ENCODE peak calls at places on chromosomes 16 and 17, in six cellular contexts. N is gastrocnemius medialis, H is GM12878, I is IMR-90, M is stomach, Y is A549. T is an unnamed sample.
A peak's percentile ranks its signal among the peaks of the same experiment; 100 is the strongest.

GRCh38 chr17:45147102-45147580 is 1.1 kb upstream of the HEXIM1 start:
- DNase-seq in N (peak; percentile 67), H (no peak), I (peak; percentile 62), M (peak; percentile 66), Y (no peak), T (no peak)

GRCh38 chr16:19165101-19165500 is 2.9 kb upstream of the SYT17 start:
- DNase-seq in N (no peak), H (no peak), I (no peak), M (no peak), Y (peak; percentile 75), T (no peak)

GRCh38 chr16:46715769-46716305 is 26.4 kb downstream of the ORC6 start:
- DNase-seq in N (peak; percentile 69), H (no peak), I (no peak), M (no peak), Y (no peak), T (no peak)

GRCh38 chr16:48556210-48556912 is 53.6 kb downstream of the N4BP1 start:
- DNase-seq in N (no peak), H (no peak), I (no peak), M (no peak), Y (no peak), T (no peak)

GRCh38 chr16:79217375-79218011 is 383.0 kb downstream of the MAF start:
- DNase-seq in N (no peak), H (no peak), I (no peak), M (no peak), Y (no peak), T (no peak)

GRCh38 chr17:44546711-44547606 is 10.3 kb upstream of the FZD2 start:
- DNase-seq in N (no peak), H (no peak), I (peak; percentile 73), M (no peak), Y (no peak), T (no peak)

GRCh38 chr16:79767597-79768280 is 167.2 kb upstream of the MAF start:
- DNase-seq in N (no peak), H (no peak), I (no peak), M (peak; percentile 40), Y (peak; percentile 24), T (peak; percentile 29)

GRCh38 chr16:81624718-81625543 is 154.2 kb upstream of the PLCG2 start:
- DNase-seq in N (no peak), H (no peak), I (no peak), M (no peak), Y (no peak), T (no peak)

GRCh38 chr16:23355106-23355670 is 53.1 kb downstream of the SCNN1B start:
- DNase-seq in N (no peak), H (no peak), I (no peak), M (no peak), Y (no peak), T (no peak)

GRCh38 chr17:58302919-58303551 is 22.3 kb upstream of the MPO start:
- DNase-seq in N (no peak), H (no peak), I (no peak), M (peak; percentile 14), Y (no peak), T (peak; percentile 8)

GRCh38 chr16:89122322-89122831 is 28.7 kb downstream of the ACSF3 start:
- DNase-seq in N (no peak), H (no peak), I (no peak), M (peak; percentile 73), Y (no peak), T (no peak)

GRCh38 chr17:82244413-82245140 is 15.7 kb downstream of the SLC16A3 start:
- DNase-seq in N (no peak), H (no peak), I (no peak), M (no peak), Y (peak; percentile 69), T (peak; percentile 69)

GRCh38 chr17:41785091-41785875 is 1.2 kb downstream of the JUP start:
- DNase-seq in N (peak; percentile 33), H (no peak), I (no peak), M (no peak), Y (peak; percentile 78), T (no peak)

GRCh38 chr16:87687998-87688529 is 77.7 kb downstream of the KLHDC4 start:
- DNase-seq in N (no peak), H (no peak), I (no peak), M (no peak), Y (no peak), T (no peak)

GRCh38 chr16:10226672-10227306 is 44.6 kb upstream of the GRIN2A start:
- DNase-seq in N (no peak), H (no peak), I (no peak), M (no peak), Y (no peak), T (no peak)

DNA sequence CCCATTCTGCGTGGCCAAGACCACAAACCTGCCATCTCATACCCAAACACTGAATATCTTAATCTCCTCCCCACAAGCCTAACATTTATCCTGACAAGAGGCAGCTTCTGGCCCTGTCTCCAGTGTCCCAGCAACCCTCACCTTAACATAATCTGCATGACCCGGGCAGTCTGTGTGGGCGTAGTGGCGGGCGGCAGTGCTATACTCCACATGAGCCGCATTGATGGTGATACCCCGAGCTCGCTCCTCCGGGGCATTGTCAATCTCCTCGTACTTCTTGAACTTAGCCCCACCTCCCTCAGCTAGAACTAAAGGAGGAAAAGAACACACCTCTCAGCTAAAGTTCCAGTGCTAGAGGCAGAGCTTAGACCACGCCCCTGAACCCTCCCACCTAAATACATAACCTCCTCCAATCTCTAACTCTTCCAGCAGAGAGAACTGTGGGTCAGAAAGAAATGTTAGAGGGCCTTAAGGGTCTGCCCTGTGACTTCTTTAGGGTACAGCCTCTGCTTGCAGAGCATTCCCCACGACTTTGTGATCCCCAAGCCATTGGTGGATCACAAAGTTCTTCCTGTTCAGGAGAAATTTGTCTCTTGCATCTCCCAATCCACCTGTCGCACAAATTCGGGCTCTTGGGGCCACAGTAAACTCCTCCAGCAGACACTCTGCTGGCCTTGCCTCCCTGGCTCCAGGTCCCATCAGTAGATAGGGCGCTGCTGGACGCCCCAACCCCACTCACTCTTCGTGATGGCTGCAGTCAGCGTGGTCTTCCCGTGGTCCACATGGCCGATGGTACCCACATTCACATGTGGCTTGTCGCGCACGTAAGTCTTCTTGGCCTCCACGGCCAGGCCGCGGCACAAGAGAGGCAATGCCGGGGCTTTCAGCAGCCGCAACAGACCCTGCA is 722 bp downstream of the TUFM start:
- DNase-seq in N (no peak), H (no peak), I (peak; percentile 12), M (peak; percentile 61), Y (peak; percentile 50), T (no peak)
- TF ChIP-seq POLR2A in N (no peak), H (no peak), I (no peak), M (no peak), Y (no peak), T (no peak)

GRCh38 chr17:75507712-75508111 is 7.6 kb downstream of the CASKIN2 start:
- DNase-seq in N (no peak), H (no peak), I (no peak), M (no peak), Y (no peak), T (no peak)

GRCh38 chr17:75508848-75509450 is 6.4 kb downstream of the CASKIN2 start:
- DNase-seq in N (no peak), H (no peak), I (no peak), M (no peak), Y (no peak), T (no peak)

GRCh38 chr17:75506888-75507287 is 8.4 kb downstream of the CASKIN2 start:
- DNase-seq in N (no peak), H (no peak), I (no peak), M (no peak), Y (no peak), T (no peak)

GRCh38 chr17:75509528-75510258 is 5.6 kb downstream of the CASKIN2 start:
- DNase-seq in N (peak; percentile 27), H (no peak), I (no peak), M (no peak), Y (no peak), T (no peak)

GRCh38 chr17:75508122-75508719 is 7.1 kb downstream of the CASKIN2 start:
- DNase-seq in N (no peak), H (no peak), I (no peak), M (no peak), Y (no peak), T (no peak)
- H3K4me1 ChIP-seq in N (peaks cover 27% of the 10 kb centered on the region), H (no peaks in the 10 kb centered on the region), I (peaks cover 11% of the 10 kb centered on the region), M (peaks cover 60% of the 10 kb centered on the region), Y (peaks cover 30% of the 10 kb centered on the region), T (no peaks in the 10 kb centered on the region)

DNA sequence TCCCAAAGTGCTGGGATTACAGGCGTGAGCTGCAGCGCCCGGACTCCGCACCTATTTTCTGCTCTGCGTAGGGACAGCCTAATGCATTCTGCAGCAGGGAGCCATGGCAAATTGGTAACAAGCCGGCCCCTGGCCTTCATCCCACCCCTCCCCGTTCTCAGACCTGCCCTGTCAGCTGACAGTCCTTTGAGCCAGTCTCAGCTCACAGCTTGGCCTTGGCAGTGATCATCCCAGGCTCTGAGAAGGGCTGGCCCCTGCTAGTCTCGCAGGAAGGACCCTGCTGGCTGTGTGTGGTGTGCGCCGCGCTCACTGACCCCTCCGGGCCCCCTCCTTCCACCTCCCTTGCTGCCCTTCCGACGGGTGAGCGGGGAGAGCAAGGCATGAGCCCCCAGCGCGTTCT is 10.3 kb upstream of the NPTX1 start:
- DNase-seq in N (no peak), H (no peak), I (no peak), M (no peak), Y (no peak), T (no peak)
- TF ChIP-seq POLR2A in N (no peak), H (no peak), I (no peak), M (no peak), Y (no peak), T (no peak)

GRCh38 chr17:40020146-40020545 is 4.9 kb downstream of the CSF3 start:
- DNase-seq in N (no peak), H (no peak), I (no peak), M (no peak), Y (no peak), T (no peak)

GRCh38 chr17:40017422-40018080 is 2.3 kb downstream of the CSF3 start:
- DNase-seq in N (peak; percentile 79), H (no peak), I (no peak), M (no peak), Y (no peak), T (no peak)

GRCh38 chr17:40016692-40017000 is 1.4 kb downstream of the CSF3 start:
- DNase-seq in N (no peak), H (no peak), I (no peak), M (no peak), Y (no peak), T (no peak)

GRCh38 chr17:40019140-40019991 is 4.1 kb downstream of the CSF3 start:
- DNase-seq in N (peak; percentile 94), H (no peak), I (peak; percentile 86), M (no peak), Y (no peak), T (peak; percentile 77)

DNA sequence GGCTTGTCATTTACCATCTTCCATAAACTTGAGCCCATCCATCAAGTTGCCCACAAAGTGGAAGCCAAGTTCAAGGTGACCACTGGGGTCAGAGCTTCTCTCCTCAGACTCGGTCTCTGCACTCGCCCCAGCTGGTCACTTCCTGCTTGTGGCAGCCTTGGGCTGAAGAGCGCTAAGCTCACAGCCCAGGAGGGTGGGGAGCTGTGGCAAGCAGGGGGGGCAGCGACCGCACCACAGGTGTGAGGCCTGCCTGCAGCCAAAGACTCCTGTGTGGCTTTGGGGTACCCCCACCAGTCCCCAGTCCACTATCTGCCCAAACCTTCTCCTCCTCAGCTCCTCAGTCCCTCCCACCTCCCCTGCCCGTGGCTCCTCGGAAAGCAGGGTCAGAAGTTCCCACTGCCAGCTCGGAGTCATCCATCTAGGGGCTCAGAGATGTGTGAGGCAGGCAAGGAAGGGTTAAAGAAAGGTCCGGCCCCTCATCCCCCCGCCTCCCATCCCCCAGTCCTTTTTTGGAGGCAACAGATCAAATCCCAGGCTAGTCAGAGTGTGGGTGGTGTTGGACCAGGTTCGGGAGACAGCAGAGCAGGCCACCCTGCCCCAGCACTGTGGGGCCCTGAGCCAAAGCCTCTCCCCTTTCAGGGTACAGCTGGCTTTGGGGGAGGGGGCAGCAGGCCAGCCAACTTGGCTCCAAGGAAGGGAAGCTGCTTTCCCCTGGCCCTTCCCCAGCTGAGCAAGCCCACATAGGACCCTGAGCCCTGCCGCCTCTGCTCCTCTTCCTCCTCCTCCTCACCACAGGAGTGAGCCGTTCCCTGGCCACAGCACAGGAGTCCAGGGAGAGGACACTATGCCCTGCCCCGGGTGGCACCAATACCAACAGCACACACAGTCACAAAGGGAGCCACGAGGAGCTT is 3.2 kb downstream of the CSF3 start:
- DNase-seq in N (peak; percentile 90), H (no peak), I (no peak), M (no peak), Y (no peak), T (peak; percentile 89)
- H3K4me1 ChIP-seq in N (peaks cover 77% of the 10 kb centered on the region), H (peaks cover 8% of the 10 kb centered on the region), I (peaks cover 33% of the 10 kb centered on the region), M (peaks cover 80% of the 10 kb centered on the region), Y (peaks cover 47% of the 10 kb centered on the region), T (peaks cover 5% of the 10 kb centered on the region)

T was measured in uterus.